ENCODE peak calls at places on chromosomes 4 and X, in six cellular contexts. B is CD4-positive, CD25-positive, alpha-beta regulatory T cell; V is effector memory CD4-positive, alpha-beta T cell; J is pancreas; Y is right lobe of liver; N is cardiac muscle cell. O is an unnamed sample.

GRCh38 chr4:143402776-143403550 is 66.3 kb downstream of the GAB1 start:
- DNase-seq in B (no peak), V (no peak), J (no peak), Y (no peak), N (no peak), O (no peak)

GRCh38 chr4:28557755-28558154 is 1697.1 kb downstream of the STIM2 start:
- DNase-seq in B (no peak), V (no peak), J (no peak), Y (no peak), N (peak; percentile 11), O (no peak)

GRCh38 chr4:21366312-21366711 is 582.3 kb downstream of the KCNIP4 start:
- DNase-seq in B (no peak), V (no peak), J (no peak), Y (no peak), N (no peak), O (no peak)

GRCh38 chr4:66688674-66689073 is 856.6 kb downstream of the CENPC start:
- DNase-seq in B (no peak), V (no peak), J (no peak), Y (no peak), N (peak; percentile 55), O (no peak)

GRCh38 chr4:138908134-138908533 is 107.4 kb upstream of the NOCT start:
- DNase-seq in B (no peak), V (no peak), J (no peak), Y (no peak), N (no peak), O (no peak)

GRCh38 chrX:41906515-41907165 is 16.7 kb downstream of the CASK start:
- DNase-seq in B (no peak), V (no peak), J (no peak), Y (no peak), N (peak; percentile 10), O (no peak)

GRCh38 chrX:14872355-14872754 is 514 bp downstream of the FANCB start:
- DNase-seq in B (no peak), V (no peak), J (no peak), Y (no peak), N (no peak), O (no peak)

GRCh38 chr4:150181536-150181935 is 103.3 kb downstream of the DCLK2 start:
- DNase-seq in B (no peak), V (no peak), J (no peak), Y (no peak), N (peak; percentile 62), O (no peak)

GRCh38 chr4:45944000-45944399 is 179.9 kb downstream of the GABRG1 start:
- DNase-seq in B (no peak), V (no peak), J (no peak), Y (no peak), N (no peak), O (no peak)

GRCh38 chrX:134478374-134478773 is 18.4 kb downstream of the HPRT1 start:
- DNase-seq in B (no peak), V (no peak), J (no peak), Y (no peak), N (no peak), O (no peak)

GRCh38 chr4:123599920-123600394 is 203.4 kb downstream of the SPRY1 start:
- DNase-seq in B (no peak), V (peak; percentile 22), J (peak; percentile 35), Y (peak; percentile 83), N (peak; percentile 81), O (peak; percentile 29)

GRCh38 chr4:91113130-91113706 is 986.0 kb downstream of the CCSER1 start:
- DNase-seq in B (no peak), V (no peak), J (no peak), Y (no peak), N (peak; percentile 61), O (no peak)

GRCh38 chrX:18039023-18039422 is 177.9 kb upstream of the RAI2 start:
- DNase-seq in B (no peak), V (no peak), J (no peak), Y (no peak), N (no peak), O (no peak)

DNA sequence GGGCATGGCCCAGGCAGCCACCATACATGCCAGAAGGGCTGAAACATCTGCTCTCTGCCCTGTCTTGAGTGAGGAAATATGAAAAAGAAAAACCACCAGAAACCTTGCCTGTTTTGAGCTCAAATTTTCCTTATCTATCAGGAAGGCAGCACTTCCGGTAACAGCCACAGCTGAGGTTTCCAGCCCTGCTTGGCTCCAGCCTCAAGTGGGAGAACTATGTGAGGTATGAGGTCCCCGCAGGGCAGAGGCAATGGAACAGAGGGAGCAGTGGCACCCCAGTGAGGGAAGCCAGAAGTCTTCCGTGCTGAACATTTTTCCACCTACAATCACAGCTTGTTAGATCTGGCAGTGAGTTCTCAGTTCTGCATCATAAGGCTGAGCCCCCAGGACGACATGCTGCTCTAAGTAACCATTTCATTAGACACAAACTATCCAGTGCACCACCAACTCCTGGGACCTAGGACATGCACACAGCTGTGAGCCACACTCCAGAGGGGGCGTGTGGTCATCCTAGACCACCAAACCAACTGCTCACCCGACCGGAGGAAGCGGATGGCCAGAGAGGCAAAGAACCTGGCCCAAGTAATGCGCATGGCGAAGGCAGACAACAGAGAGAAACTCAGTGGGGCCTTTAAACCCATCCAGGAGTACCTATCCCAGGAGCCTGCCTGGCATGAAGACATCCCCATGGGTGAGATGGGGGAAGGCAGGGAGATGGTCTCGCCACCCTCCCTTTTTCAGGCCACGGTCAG is 22.6 kb downstream of the WDR1 start:
- DNase-seq in B (no peak), V (no peak), J (no peak), Y (no peak), N (peak; percentile 98), O (no peak)
- H3K4me1 ChIP-seq in B (peaks cover 76% of the 10 kb centered on the region), V (peaks cover 58% of the 10 kb centered on the region), J (no peaks in the 10 kb centered on the region), Y (peaks cover 12% of the 10 kb centered on the region), N (peaks cover 56% of the 10 kb centered on the region), O (peaks cover 59% of the 10 kb centered on the region)

GRCh38 chrX:35288657-35289056 is 346.1 kb downstream of the FAM47B start:
- DNase-seq in B (no peak), V (no peak), J (no peak), Y (no peak), N (no peak), O (no peak)

GRCh38 chrX:35289952-35290351 is 347.4 kb downstream of the FAM47B start:
- DNase-seq in B (no peak), V (no peak), J (no peak), Y (no peak), N (no peak), O (no peak)

GRCh38 chrX:35291013-35291412 is 348.4 kb downstream of the FAM47B start:
- DNase-seq in B (no peak), V (no peak), J (no peak), Y (no peak), N (no peak), O (no peak)

GRCh38 chrX:35285289-35285962 is 342.8 kb downstream of the FAM47B start:
- DNase-seq in B (no peak), V (no peak), J (no peak), Y (no peak), N (no peak), O (no peak)
- H3K27me3 ChIP-seq in B (no peaks in the 10 kb centered on the region), V (no peaks in the 10 kb centered on the region), J (no peaks in the 10 kb centered on the region), Y (no peaks in the 10 kb centered on the region), N (no peaks in the 10 kb centered on the region), O (no peaks in the 10 kb centered on the region)

GRCh38 chr4:88017516-88018302 is 10.3 kb downstream of the PKD2 start:
- DNase-seq in B (no peak), V (no peak), J (no peak), Y (no peak), N (peak; percentile 97), O (no peak)
- H3K4me3 ChIP-seq in B (no peak overlapping the region), V (no peak overlapping the region), J (no peak overlapping the region), Y (no peak overlapping the region), N (no peak overlapping the region), O (no peak overlapping the region)

GRCh38 chr4:116361782-116362181 is 723.6 kb downstream of the TRAM1L1 start:
- DNase-seq in B (no peak), V (no peak), J (peak; percentile 21), Y (no peak), N (no peak), O (no peak)
- H3K4me1 ChIP-seq in B (no peaks in the 10 kb centered on the region), V (no peaks in the 10 kb centered on the region), J (no peaks in the 10 kb centered on the region), Y (no peaks in the 10 kb centered on the region), N (no peaks in the 10 kb centered on the region), O (no peaks in the 10 kb centered on the region)

DNA sequence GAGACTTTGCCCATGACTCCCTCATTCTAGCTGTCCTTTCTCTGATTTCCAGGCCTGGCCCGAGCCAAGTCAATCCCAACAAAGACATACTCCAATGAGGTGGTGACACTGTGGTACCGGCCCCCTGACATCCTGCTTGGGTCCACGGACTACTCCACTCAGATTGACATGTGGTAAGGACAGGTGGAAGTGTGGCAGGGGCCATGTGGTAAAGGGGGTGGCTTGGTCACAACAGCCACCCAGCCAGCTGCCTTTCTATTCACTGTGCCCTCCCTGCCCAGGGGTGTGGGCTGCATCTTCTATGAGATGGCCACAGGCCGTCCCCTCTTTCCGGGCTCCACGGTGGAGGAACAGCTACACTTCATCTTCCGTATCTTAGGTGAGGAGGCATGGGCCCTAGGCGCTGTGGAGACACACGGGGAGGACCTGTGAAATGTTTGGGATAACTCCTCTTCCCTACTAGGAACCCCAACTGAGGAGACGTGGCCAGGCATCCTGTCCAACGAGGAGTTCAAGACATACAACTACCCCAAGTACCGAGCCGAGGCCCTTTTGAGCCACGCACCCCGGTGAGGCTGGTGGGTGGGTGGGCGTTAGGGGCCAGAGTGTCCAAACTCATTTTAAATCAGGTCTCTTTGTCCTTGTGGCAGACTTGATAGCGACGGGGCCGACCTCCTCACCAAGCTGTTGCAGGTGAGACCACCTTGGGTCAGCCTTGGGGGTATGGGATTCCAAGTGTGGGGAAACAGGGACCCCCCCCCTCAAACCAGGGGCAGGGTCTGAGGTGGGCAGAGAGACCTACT is 6.1 kb upstream of the USP11 start:
- DNase-seq in B (no peak), V (no peak), J (no peak), Y (no peak), N (no peak), O (no peak)
- H3K27me3 ChIP-seq in B (no peaks in the 10 kb centered on the region), V (no peaks in the 10 kb centered on the region), J (no peaks in the 10 kb centered on the region), Y (no peaks in the 10 kb centered on the region), N (no peaks in the 10 kb centered on the region), O (no peaks in the 10 kb centered on the region)

O was measured in naive thymus-derived CD4-positive, alpha-beta T cell.